ENCODE peak calls at places on chromosome 10, in five cellular contexts. T is brain microvascular endothelial cell, Q is Panc1, F is fibroblast of lung, S is right lobe of liver. M is an unnamed sample.

GRCh38 chr10:80493482-80494021 is 39.4 kb downstream of the TSPAN14 start:
- DNase-seq in S (no peak), T (peak), F (no peak), Q (no peak), M (no peak)

GRCh38 chr10:5890519-5890878 is 456 bp downstream of the FBH1 start:
- DNase-seq in Q (no peak), T (no peak), F (peak), S (peak), M (no peak)

GRCh38 chr10:100979821-100980272 is 7.5 kb downstream of the MRPL43 start:
- DNase-seq in Q (no peak), S (peak), T (no peak), F (no peak), M (no peak)

GRCh38 chr10:35567951-35568350 is 37.2 kb upstream of the GJD4 start:
- DNase-seq in F (no peak), T (no peak), Q (no peak), S (no peak), M (no peak)

GRCh38 chr10:115947104-115947503 is 325.9 kb downstream of the GFRA1 start:
- DNase-seq in S (no peak), T (no peak), F (no peak), Q (no peak), M (no peak)

GRCh38 chr10:102133373-102134195 is 744 bp downstream of the PPRC1 start:
- DNase-seq in F (peak), Q (no peak), S (peak), T (peak), M (no peak)

GRCh38 chr10:6204341-6205191 is 1.8 kb downstream of the PFKFB3 start:
- DNase-seq in S (peak), F (peak), T (peak), Q (no peak), M (no peak)

GRCh38 chr10:62451606-62451965 is 77.4 kb downstream of the ZNF365 start:
- DNase-seq in Q (no peak), S (no peak), F (no peak), T (no peak), M (no peak)

GRCh38 chr10:86182150-86182549 is 184.4 kb downstream of the GRID1 start:
- DNase-seq in S (no peak), Q (no peak), F (no peak), T (no peak), M (no peak)

GRCh38 chr10:95794195-95794594 is 38.2 kb downstream of the ENTPD1 start:
- DNase-seq in Q (no peak), T (no peak), S (no peak), F (no peak), M (no peak)

GRCh38 chr10:114060456-114060855 is 16.8 kb downstream of the ADRB1 start:
- DNase-seq in Q (no peak), F (no peak), T (no peak), S (no peak), M (no peak)

GRCh38 chr10:79068562-79069324 is at the start of gene ZMIZ1:
- DNase-seq in Q (no peak), S (peak), T (peak), F (peak), M (peak)

GRCh38 chr10:132849546-132850031 is 63.6 kb upstream of the NKX6-2 start:
- DNase-seq in T (no peak), Q (no peak), F (no peak), S (peak), M (no peak)

GRCh38 chr10:96470108-96470743 is 43.5 kb downstream of the TLL2 start:
- DNase-seq in Q (peak), S (no peak), F (peak), T (peak), M (no peak)

GRCh38 chr10:35192645-35193249 is 66.1 kb downstream of the CREM start:
- DNase-seq in T (no peak), S (no peak), F (no peak), Q (no peak), M (no peak)

GRCh38 chr10:117541909-117542705 is 439 bp upstream of the EMX2 start:
- DNase-seq in F (peak), S (no peak), T (peak), Q (no peak), M (peak)

GRCh38 chr10:79379512-79380124 is 32.3 kb downstream of the PPIF start:
- DNase-seq in S (peak), T (no peak), Q (no peak), F (no peak), M (no peak)

GRCh38 chr10:92377962-92378361 is 87.0 kb downstream of the MARCHF5 start:
- DNase-seq in T (no peak), S (no peak), F (no peak), Q (no peak), M (no peak)

GRCh38 chr10:132732518-132732917 is 53.4 kb downstream of the NKX6-2 start:
- DNase-seq in Q (no peak), S (no peak), T (no peak), F (no peak), M (no peak)

GRCh38 chr10:133420028-133420427 is 4.4 kb downstream of the SPRN start:
- DNase-seq in Q (no peak), T (no peak), F (no peak), S (no peak), M (no peak)

DNA sequence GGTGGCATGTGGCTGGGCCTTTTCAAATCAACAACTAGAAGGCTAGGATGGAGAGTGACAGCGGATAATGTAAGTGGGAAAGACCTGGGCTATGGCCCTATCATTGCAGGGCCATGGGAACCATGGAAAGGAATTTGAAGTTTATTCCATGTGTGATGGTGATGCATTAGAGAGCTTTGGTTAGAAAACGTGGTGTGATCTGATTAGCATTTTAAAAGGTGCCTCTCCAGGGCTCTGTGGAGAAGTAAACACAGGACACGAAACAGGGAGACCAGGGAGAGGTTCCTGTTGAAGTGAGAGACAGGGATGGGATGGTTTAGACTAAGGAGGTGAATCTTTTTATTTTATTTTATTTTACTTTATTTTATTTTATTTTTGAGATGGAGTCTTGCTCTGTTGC is 749.5 kb downstream of the GATA3 start:
- DNase-seq in Q (no peak), S (no peak), F (no peak), T (no peak), M (no peak)
- TF ChIP-seq CTCF in Q (no peak), S (no peak), F (no peak), T (no peak), M (no peak)

DNA sequence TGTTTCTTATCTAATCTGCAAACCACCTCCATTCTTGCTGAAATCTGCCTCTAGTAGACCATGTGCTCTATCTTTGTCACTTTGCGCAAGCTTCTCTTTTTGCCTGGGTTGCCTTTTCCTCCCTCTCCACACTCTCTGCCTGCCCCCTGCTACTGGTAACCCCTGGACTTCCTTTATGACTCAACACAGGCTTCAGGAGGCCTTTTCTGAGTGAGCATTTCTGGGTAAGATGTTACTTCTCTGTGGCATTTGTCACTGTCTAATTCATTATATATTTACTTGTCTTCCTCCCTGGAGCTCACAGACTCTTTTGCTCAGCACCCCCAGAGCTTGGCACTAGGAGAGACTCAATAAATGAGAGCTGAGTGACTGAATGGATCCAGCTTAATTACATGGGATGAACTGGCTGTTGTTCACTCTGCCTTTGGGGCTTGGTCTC is 8.4 kb downstream of the GOLGA7B start:
- DNase-seq in T (no peak), Q (no peak), F (no peak), S (no peak), M (no peak)
- H3K4me3 ChIP-seq in T (no peak), Q (no peak), F (no peak), S (no peak), M (no peak)

DNA sequence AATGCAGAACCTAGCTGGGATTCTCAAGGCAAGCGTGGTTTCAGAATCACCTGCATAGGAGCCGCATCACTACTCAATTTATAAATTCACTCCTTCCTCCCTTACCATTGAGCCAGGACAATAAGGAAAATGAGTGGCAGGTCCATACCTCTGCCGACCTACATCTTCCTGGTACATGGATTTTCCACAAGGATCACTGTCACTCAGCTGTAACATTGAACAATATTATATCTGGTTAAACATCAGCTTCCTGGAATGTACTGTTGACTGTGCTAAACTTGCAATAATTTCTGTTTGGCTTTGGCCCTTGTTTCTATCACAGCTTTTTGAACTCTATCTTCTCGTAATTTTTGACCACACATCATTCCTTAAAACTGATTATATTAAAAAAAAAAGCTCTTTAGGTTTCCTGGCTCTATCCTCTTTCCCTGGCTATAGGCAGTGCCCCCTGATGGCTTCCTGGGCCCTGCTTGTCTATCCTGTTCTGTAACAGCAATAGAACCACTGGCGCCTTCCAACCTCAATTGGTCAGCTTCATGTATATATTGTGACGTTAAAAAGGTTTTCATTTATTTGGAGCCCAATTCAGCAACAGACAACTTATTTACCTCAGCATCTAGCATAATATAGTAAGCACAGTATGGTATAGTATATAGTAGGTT is 59.2 kb downstream of the RNLS start:
- DNase-seq in S (no peak), F (no peak), T (no peak), Q (no peak), M (no peak)
- TF ChIP-seq CTCF in S (no peak), F (no peak), T (no peak), Q (no peak), M (no peak)

DNA sequence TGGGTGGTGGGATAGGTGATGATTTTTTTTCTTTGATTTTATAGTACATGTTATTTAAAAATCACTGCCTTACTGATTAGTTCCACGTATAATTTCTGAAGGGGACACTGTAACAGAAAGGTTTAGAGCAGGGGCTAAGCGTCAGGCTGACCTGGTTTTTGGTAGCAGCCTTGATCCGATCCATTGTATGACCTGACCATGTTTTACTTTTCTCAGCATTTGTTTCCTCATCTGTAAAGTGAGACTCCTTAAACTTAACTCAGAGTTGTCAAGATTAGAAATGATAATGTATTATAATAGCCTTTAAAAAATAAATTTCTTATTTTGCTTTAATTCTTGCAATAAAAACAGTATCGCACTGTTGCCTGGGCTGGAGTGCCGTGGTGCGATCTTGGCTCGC is 23.6 kb downstream of the INPP5F start:
- DNase-seq in S (no peak), T (no peak), Q (no peak), F (no peak), M (no peak)
- H3K4me3 ChIP-seq in S (no peak), T (no peak), Q (no peak), F (no peak), M (no peak)

DNA sequence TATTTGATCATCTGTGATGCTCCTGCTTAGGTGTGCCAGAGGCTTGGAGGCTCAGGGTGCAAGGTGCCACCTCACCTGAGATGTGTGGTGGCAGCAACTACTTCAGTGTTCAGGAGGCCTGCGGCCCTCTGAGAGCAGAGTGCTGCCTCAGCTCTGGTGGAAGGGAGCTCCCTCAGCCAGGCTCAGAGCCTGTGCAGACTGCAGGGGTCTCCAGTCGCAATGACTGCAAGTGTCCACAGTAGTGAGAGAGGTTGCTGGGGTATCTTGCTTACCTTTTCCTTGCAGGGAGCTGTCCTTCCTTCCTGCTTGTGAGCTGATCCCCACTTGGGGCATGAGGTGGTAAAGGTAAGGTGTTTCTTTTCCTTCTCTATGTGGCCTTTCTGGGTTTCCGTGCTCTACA is 131.0 kb upstream of the GAD2 start:
- DNase-seq in T (no peak), S (no peak), Q (no peak), F (no peak), M (no peak)
- TF ChIP-seq CTCF in T (no peak), S (no peak), Q (no peak), F (no peak), M (no peak)